ENCODE peak calls at places on chromosomes 5 and 9, in six cellular contexts. O is breast epithelium, S is OCI-LY7, Y is IMR-90, M is coronary artery, P is foreskin keratinocyte. H is an unnamed sample.

GRCh38 chr9:126440042-126440441 is 113.4 kb downstream of the MVB12B start:
- DNase-seq in O (no peak), S (no peak), Y (no peak), M (peak), P (no peak), H (no peak)

GRCh38 chr5:139692605-139693340 is 44.6 kb downstream of the CXXC5 start:
- DNase-seq in O (no peak), S (no peak), Y (no peak), M (no peak), P (no peak), H (no peak)

GRCh38 chr5:43066231-43066798 is 26.2 kb upstream of the ANXA2R start:
- DNase-seq in O (peak), S (peak), Y (peak), M (peak), P (peak), H (no peak)

GRCh38 chr9:133773889-133774655 is 35.9 kb upstream of the SARDH start:
- DNase-seq in O (no peak), S (no peak), Y (peak), M (no peak), P (no peak), H (no peak)

GRCh38 chr5:75558972-75559632 is 47.4 kb downstream of the POLK start:
- DNase-seq in O (no peak), S (no peak), Y (no peak), M (no peak), P (no peak), H (no peak)

GRCh38 chr5:103441523-103441922 is 121.1 kb downstream of the NUDT12 start:
- DNase-seq in O (no peak), S (peak), Y (no peak), M (no peak), P (no peak), H (no peak)

GRCh38 chr9:124011460-124012301 is at the start of gene LHX2:
- DNase-seq in O (no peak), S (no peak), Y (peak), M (no peak), P (no peak), H (no peak)

GRCh38 chr5:112270299-112271293 is 148.5 kb downstream of the EPB41L4A start:
- DNase-seq in O (no peak), S (peak), Y (no peak), M (no peak), P (no peak), H (no peak)

GRCh38 chr5:168570490-168571328 is 8.5 kb downstream of the PANK3 start:
- DNase-seq in O (no peak), S (no peak), Y (no peak), M (no peak), P (no peak), H (no peak)

GRCh38 chr5:38555354-38556114 is 912 bp downstream of the LIFR start:
- DNase-seq in O (no peak), S (no peak), Y (no peak), M (no peak), P (no peak), H (no peak)

GRCh38 chr9:129816501-129817435 is 7.2 kb downstream of the TOR1A start:
- DNase-seq in O (no peak), S (no peak), Y (no peak), M (no peak), P (no peak), H (no peak)

GRCh38 chr5:137754961-137755762 is 999 bp upstream of the HNRNPA0 start:
- DNase-seq in O (no peak), S (no peak), Y (no peak), M (no peak), P (no peak), H (no peak)

GRCh38 chr5:135891280-135891679 is 4.4 kb downstream of the IL9 start:
- DNase-seq in O (no peak), S (no peak), Y (peak), M (no peak), P (no peak), H (no peak)

GRCh38 chr9:132054024-132054423 is 25.6 kb downstream of the MED27 start:
- DNase-seq in O (no peak), S (no peak), Y (no peak), M (no peak), P (no peak), H (no peak)

GRCh38 chr5:146785065-146785464 is 93.5 kb downstream of the PPP2R2B start:
- DNase-seq in O (no peak), S (no peak), Y (no peak), M (no peak), P (no peak), H (no peak)

GRCh38 chr5:23071682-23072081 is 218.5 kb upstream of the CDH12 start:
- DNase-seq in O (no peak), S (no peak), Y (no peak), M (no peak), P (no peak), H (no peak)

GRCh38 chr5:148816822-148817221 is 9.6 kb upstream of the ADRB2 start:
- DNase-seq in O (no peak), S (peak), Y (no peak), M (no peak), P (no peak), H (no peak)

GRCh38 chr5:168125445-168126199 is 165.8 kb upstream of the WWC1 start:
- DNase-seq in O (no peak), S (no peak), Y (no peak), M (no peak), P (peak), H (no peak)

GRCh38 chr9:130002320-130002719 is 40.7 kb downstream of the FNBP1 start:
- DNase-seq in O (peak), S (no peak), Y (no peak), M (no peak), P (no peak), H (no peak)

GRCh38 chr5:159189310-159189709 is 20.0 kb downstream of the RNF145 start:
- DNase-seq in O (no peak), S (no peak), Y (peak), M (no peak), P (no peak), H (no peak)

GRCh38 chr5:159186319-159186718 is 23.0 kb downstream of the RNF145 start:
- DNase-seq in O (no peak), S (no peak), Y (no peak), M (no peak), P (no peak), H (no peak)

GRCh38 chr5:159187674-159188164 is 21.6 kb downstream of the RNF145 start:
- DNase-seq in O (no peak), S (no peak), Y (no peak), M (no peak), P (no peak), H (no peak)

GRCh38 chr5:159185773-159186172 is 23.6 kb downstream of the RNF145 start:
- DNase-seq in O (no peak), S (no peak), Y (no peak), M (no peak), P (no peak), H (no peak)

DNA sequence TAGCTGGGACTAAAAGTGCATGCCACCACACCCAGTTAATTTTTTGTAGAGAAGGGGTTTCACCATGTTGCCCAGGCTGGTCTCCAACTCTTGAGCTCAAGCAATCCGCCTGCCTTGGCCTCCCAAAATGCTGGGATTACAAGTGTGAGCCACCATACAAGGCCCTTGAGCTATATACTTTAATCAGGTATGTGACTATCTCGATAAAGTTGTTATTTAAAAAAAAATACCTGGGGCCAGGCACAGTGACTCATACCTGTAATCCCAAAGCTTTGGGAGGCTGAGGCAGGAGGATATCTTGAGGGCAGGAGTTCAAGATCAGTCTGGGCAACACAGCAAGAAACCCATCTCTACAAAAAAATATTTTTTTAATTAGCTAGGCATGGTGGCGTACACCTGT is 19.2 kb downstream of the RNF145 start:
- DNase-seq in O (no peak), S (no peak), Y (no peak), M (no peak), P (no peak), H (no peak)
- H3K27ac ChIP-seq in O (no peak), S (no peak), Y (peak), M (no peak), P (no peak), H (no peak)

DNA sequence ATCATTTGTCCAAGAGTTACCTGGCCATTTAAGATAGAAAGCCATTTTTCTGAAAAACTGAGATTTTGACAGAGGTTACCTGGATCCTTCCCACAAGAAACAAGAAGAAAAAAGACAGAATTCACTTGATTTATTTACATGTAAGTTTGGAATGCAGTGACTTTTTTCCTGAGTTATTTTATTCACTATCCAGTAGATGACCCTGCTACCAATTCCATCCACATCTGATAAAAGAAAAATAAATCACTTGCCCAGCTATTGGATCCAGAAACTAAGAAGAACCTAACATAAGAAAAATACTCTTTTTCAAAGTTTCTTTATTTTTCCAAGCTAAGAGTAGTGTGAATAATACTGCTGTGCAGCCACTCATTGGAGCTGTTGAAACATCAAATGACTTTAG is 275.2 kb downstream of the CETN3 start:
- DNase-seq in O (no peak), S (no peak), Y (no peak), M (no peak), P (no peak), H (no peak)
- H3K27ac ChIP-seq in O (no peak), S (no peak), Y (no peak), M (peak), P (no peak), H (no peak)

DNA sequence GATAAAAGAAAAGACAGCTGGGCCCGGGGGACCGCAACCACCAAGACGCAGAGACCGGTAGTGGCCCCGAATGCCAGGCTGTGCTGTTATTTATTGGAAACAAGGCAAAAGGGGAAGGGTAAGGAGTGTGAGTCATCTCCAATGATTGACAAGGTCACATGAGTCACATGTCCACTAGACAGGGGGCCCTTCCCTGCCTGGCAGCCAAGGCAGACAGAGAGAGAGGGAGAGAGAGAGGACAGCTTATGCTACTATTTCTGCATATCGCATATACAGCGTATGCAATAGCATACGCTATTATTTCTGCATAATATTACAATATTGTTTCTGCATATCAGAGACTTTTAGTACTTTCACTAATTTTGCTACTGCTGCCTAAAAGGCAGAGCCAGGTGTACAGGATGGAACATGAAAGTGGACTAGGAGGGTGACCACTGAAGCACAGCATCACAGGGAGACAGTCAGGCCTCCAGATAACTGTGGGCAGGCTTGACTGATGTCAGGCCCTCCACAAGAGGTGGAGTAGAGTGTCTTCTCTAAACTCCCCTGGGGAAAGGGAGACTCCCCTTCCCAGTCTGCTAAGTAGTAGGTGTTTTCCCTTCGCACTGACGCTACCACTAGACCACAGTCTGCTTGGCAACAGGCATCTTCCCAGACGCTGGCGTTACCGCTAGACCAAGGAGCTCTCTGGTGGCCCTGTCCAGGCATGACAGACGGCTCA is 50.3 kb downstream of the RFX3 start:
- DNase-seq in O (no peak), S (no peak), Y (no peak), M (no peak), P (no peak), H (no peak)
- H3K27ac ChIP-seq in O (no peak), S (no peak), Y (no peak), M (no peak), P (no peak), H (no peak)

DNA sequence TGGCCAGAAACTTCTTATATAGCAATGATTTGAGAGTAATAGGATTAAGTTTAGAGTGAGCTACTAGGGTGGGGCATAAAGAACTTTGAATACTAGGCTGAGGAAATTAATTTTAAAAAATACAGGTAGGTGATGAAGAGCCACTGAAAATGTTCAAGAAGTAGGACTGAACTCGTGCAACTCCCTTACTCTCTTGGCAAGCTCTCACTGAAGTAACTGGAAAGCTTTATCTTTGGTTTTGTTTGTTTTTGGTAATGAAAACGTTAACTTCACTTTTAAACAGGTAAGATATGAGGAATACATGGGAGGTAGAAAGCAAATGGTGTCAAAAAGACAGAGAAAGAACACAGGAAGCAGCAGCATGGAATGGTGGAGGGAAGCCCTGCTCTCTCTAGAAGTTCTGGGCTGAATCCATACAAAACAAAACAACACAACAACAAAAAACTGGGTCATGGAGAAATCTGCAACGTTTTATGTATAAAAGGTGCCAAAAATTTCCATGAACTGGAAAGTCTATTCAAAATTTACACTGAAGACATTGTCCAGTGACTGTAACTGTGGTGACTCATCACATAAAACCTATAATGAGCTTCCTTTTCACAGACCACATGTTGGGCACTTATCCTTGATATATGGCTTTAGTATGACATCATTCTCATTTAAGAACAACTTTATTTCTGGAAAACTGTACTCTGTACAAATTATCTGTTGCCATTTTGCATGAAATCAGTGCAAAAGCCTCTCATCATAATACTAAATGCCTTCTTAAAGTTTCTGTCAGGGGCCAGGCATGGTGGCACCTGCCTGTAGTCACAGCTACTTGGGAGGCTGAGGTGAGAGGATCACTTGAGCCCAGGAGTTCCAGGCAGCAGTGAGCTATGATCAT is 91.2 kb upstream of the CHD1 start:
- DNase-seq in O (no peak), S (no peak), Y (peak), M (no peak), P (peak), H (no peak)
- H3K27ac ChIP-seq in O (no peak), S (no peak), Y (no peak), M (no peak), P (no peak), H (no peak)

H was measured in vagina.